ENCODE peak calls at places on chromosomes 3 and 15, in five cellular contexts. T, A, B, P and S are unnamed samples.

GRCh38 chr3:73319179-73319769 is 257.8 kb downstream of the EBLN2 start:
- DNase-seq in T (no peak), A (no peak), B (no peak), P (no peak), S (no peak)

GRCh38 chr3:194872669-194872977 is 186.9 kb downstream of the FAM43A start:
- DNase-seq in T (peak), B (no peak), P (peak), A (peak), S (peak)

GRCh38 chr3:27666708-27667107 is 55.4 kb downstream of the EOMES start:
- DNase-seq in B (no peak), P (peak), A (peak), T (peak), S (no peak)

GRCh38 chr3:125231895-125232294 is 19.3 kb upstream of the SLC12A8 start:
- DNase-seq in P (peak), T (peak), B (no peak), A (peak), S (peak)

GRCh38 chr15:79341361-79341760 is 30.4 kb downstream of the TMED3 start:
- DNase-seq in A (no peak), T (no peak), B (no peak), P (no peak), S (no peak)

GRCh38 chr3:124131158-124132115 is 139.5 kb upstream of the ROPN1 start:
- DNase-seq in P (no peak), B (no peak), A (no peak), T (no peak), S (no peak)

GRCh38 chr3:171784387-171784786 is 25.9 kb downstream of the PLD1 start:
- DNase-seq in P (no peak), B (no peak), T (no peak), A (no peak), S (no peak)

GRCh38 chr15:40252438-40253178 is 13.7 kb downstream of the PAK6 start:
- DNase-seq in T (no peak), A (peak), P (no peak), B (no peak), S (peak)

GRCh38 chr3:114451561-114452018 is 157.8 kb downstream of the TIGIT start:
- DNase-seq in B (no peak), T (no peak), A (no peak), P (peak), S (no peak)

GRCh38 chr15:38050529-38050928 is 116.1 kb downstream of the TMCO5A start:
- DNase-seq in T (peak), A (peak), P (peak), B (no peak), S (peak)

GRCh38 chr3:166304509-166305063 is 467.4 kb upstream of the BCHE start:
- DNase-seq in P (no peak), B (no peak), T (no peak), A (no peak), S (peak)

GRCh38 chr15:25727116-25727515 is 136.0 kb downstream of the ATP10A start:
- DNase-seq in T (no peak), P (no peak), A (no peak), B (no peak), S (no peak)

GRCh38 chr15:101723161-101723873 is 956 bp downstream of the TARS3 start:
- DNase-seq in A (peak), P (peak), T (peak), B (no peak), S (peak)

GRCh38 chr3:44079916-44080315 is 161.8 kb upstream of the TOPAZ1 start:
- DNase-seq in B (no peak), T (no peak), A (no peak), P (no peak), S (no peak)

GRCh38 chr15:61382927-61383326 is 153.8 kb upstream of the RORA start:
- DNase-seq in B (no peak), P (no peak), T (no peak), A (peak), S (no peak)

GRCh38 chr3:180402463-180403073 is 199.4 kb upstream of the TTC14 start:
- DNase-seq in T (no peak), B (no peak), P (no peak), A (no peak), S (peak)

GRCh38 chr15:26891448-26891881 is 24.6 kb downstream of the GABRA5 start:
- DNase-seq in P (peak), B (no peak), A (peak), T (peak), S (peak)

GRCh38 chr15:69064649-69065048 is 50.2 kb downstream of the NOX5 start:
- DNase-seq in B (no peak), A (no peak), T (no peak), P (no peak), S (no peak)

GRCh38 chr3:194082596-194083220 is 53.2 kb upstream of the HES1 start:
- DNase-seq in B (no peak), T (peak), A (peak), P (peak), S (no peak)

GRCh38 chr15:50236433-50236832 is 29.1 kb downstream of the HDC start:
- DNase-seq in T (no peak), P (no peak), A (no peak), B (no peak), S (no peak)

GRCh38 chr3:30752961-30753360 is 141.5 kb downstream of the GADL1 start:
- DNase-seq in T (peak), P (peak), B (no peak), A (peak), S (peak)

GRCh38 chr15:57323806-57324589 is 52.3 kb upstream of the CGNL1 start:
- DNase-seq in B (no peak), T (peak), A (peak), P (peak), S (peak)

GRCh38 chr3:55476515-55476914 is 10.6 kb downstream of the WNT5A start:
- DNase-seq in T (peak), A (peak), P (peak), B (no peak), S (peak)

GRCh38 chr15:82992436-82992835 is 6.4 kb downstream of the RAMAC start:
- DNase-seq in P (no peak), A (no peak), T (no peak), B (no peak), S (no peak)

GRCh38 chr3:166243511-166243910 is 406.3 kb upstream of the BCHE start:
- DNase-seq in T (no peak), P (no peak), B (no peak), A (no peak), S (no peak)

GRCh38 chr3:114848087-114848486 is 299.0 kb downstream of the ZBTB20 start:
- DNase-seq in T (no peak), A (no peak), P (no peak), B (no peak), S (no peak)

GRCh38 chr3:150346956-150347863 is 60.9 kb upstream of the TSC22D2 start:
- DNase-seq in A (no peak), P (peak), T (peak), B (no peak), S (peak)